ENCODE peak calls at places on chromosomes 12 and 14, in five cellular contexts. N is testis, P is ovary, W is heart left ventricle, G is GM12891. C is an unnamed sample.

GRCh38 chr12:113092478-113093408 is 36.2 kb downstream of the DTX1 start:
- DNase-seq in P (no peak), N (peak; percentile 56), G (peak; percentile 74), W (peak; percentile 54), C (peak; percentile 66)

GRCh38 chr12:104181313-104181712 is 34.3 kb upstream of the TXNRD1 start:
- DNase-seq in P (no peak), W (no peak), N (no peak), G (no peak), C (no peak)

GRCh38 chr14:52355526-52355925 is 41.4 kb downstream of the PTGER2 start:
- DNase-seq in G (no peak), W (no peak), N (no peak), P (no peak), C (no peak)

GRCh38 chr12:131755305-131756113 is 44.6 kb downstream of the SFSWAP start:
- DNase-seq in G (peak; percentile 49), N (no peak), W (no peak), P (no peak), C (no peak)

GRCh38 chr14:74611672-74612345 is at the start of gene LTBP2:
- DNase-seq in G (no peak), N (peak; percentile 46), W (no peak), P (no peak), C (peak; percentile 61)

GRCh38 chr14:87883750-87884149 is 109.2 kb downstream of the GALC start:
- DNase-seq in P (no peak), N (no peak), W (no peak), G (no peak), C (no peak)

GRCh38 chr12:70756791-70757190 is 119.6 kb upstream of the PTPRB start:
- DNase-seq in W (no peak), P (no peak), N (no peak), G (no peak), C (no peak)

GRCh38 chr12:78641837-78642423 is 222.6 kb upstream of the SYT1 start:
- DNase-seq in W (no peak), P (no peak), N (no peak), G (no peak), C (no peak)

GRCh38 chr12:6182279-6182898 is 17.8 kb upstream of the CD9 start:
- DNase-seq in W (peak; percentile 74), N (peak; percentile 62), P (peak; percentile 58), G (no peak), C (peak; percentile 68)

GRCh38 chr14:63200767-63201166 is 3.5 kb upstream of the RHOJ start:
- DNase-seq in W (no peak), P (no peak), G (no peak), N (no peak), C (no peak)

GRCh38 chr14:33463731-33464130 is 487.1 kb downstream of the EGLN3 start:
- DNase-seq in N (no peak), G (no peak), W (no peak), P (no peak), C (no peak)

GRCh38 chr12:125683748-125684381 is 618.6 kb downstream of the AACS start:
- DNase-seq in P (no peak), G (peak; percentile 42), W (no peak), N (peak; percentile 82), C (no peak)

GRCh38 chr12:60333461-60333860 is 737.6 kb downstream of the SLC16A7 start:
- DNase-seq in G (no peak), P (no peak), N (no peak), W (no peak), C (no peak)

GRCh38 chr12:130026608-130027176 is 122.9 kb upstream of the TMEM132D start:
- DNase-seq in G (peak; percentile 43), W (no peak), P (no peak), N (peak; percentile 61), C (peak; percentile 63)

GRCh38 chr12:41645624-41646023 is 457.5 kb downstream of the PDZRN4 start:
- DNase-seq in W (no peak), N (no peak), P (no peak), G (no peak), C (no peak)

GRCh38 chr12:5561057-5561456 is 129.1 kb downstream of the NTF3 start:
- DNase-seq in P (no peak), W (no peak), G (no peak), N (no peak), C (no peak)

GRCh38 chr14:78840898-78841297 is 670.7 kb downstream of the NRXN3 start:
- DNase-seq in G (no peak), P (no peak), N (no peak), W (no peak), C (no peak)

GRCh38 chr12:116358850-116359761 is 81.6 kb upstream of the MED13L start:
- DNase-seq in N (peak; percentile 96), W (peak; percentile 91), G (peak; percentile 46), P (peak; percentile 95), C (peak; percentile 96)

GRCh38 chr12:131210506-131211278 is 257.0 kb downstream of the ADGRD1 start:
- DNase-seq in G (no peak), N (no peak), P (no peak), W (no peak), C (peak; percentile 23)

GRCh38 chr12:12070674-12071661 is at the start of gene BCL2L14:
- DNase-seq in N (no peak), W (no peak), G (no peak), P (no peak), C (no peak)

GRCh38 chr14:68271996-68272395 is 452.4 kb downstream of the RAD51B start:
- DNase-seq in N (no peak), G (no peak), W (peak; percentile 35), P (no peak), C (no peak)

GRCh38 chr14:41549821-41550597 is 56.7 kb upstream of the LRFN5 start:
- DNase-seq in P (no peak), N (no peak), W (no peak), G (no peak), C (no peak)

GRCh38 chr12:69661386-69661785 is 37.7 kb downstream of the BEST3 start:
- DNase-seq in N (no peak), W (no peak), G (no peak), P (no peak), C (no peak)

GRCh38 chr12:43766291-43766690 is 7.5 kb downstream of the IRAK4 start:
- DNase-seq in N (no peak), W (no peak), G (no peak), P (no peak), C (no peak)

GRCh38 chr14:52950898-52951729 is at the start of gene FERMT2:
- DNase-seq in W (peak; percentile 93), G (peak; percentile 56), N (peak; percentile 90), P (peak; percentile 91), C (peak; percentile 29)

GRCh38 chr12:15629108-15629507 is 160.1 kb downstream of the EPS8 start:
- DNase-seq in N (peak; percentile 87), G (no peak), W (peak; percentile 74), P (peak; percentile 82), C (no peak)

GRCh38 chr14:93231129-93231979 is 24.3 kb downstream of the UBR7 start:
- DNase-seq in N (peak; percentile 30), G (no peak), P (peak; percentile 33), W (peak; percentile 50), C (no peak)

GRCh38 chr14:67577181-67577580 is 22.9 kb downstream of the PIGH start:
- DNase-seq in G (no peak), N (no peak), P (no peak), W (no peak), C (no peak)

GRCh38 chr12:52027085-52027843 is 20.5 kb downstream of the TAMALIN start:
- DNase-seq in N (no peak), W (peak; percentile 86), G (no peak), P (no peak), C (no peak)
- TF ChIP-seq POLR2A in N (no peak), W (no peak), G (no peak), P (no peak), C (no peak)

GRCh38 chr12:49623142-49623899 is at the start of gene PRPF40B:
- DNase-seq in P (peak; percentile 89), W (peak; percentile 93), G (peak; percentile 96), N (peak; percentile 91), C (peak; percentile 85)
- TF ChIP-seq POLR2A in P (peak; percentile 70), W (peak; percentile 63), G (peak; percentile 90), N (peak; percentile 46), C (peak; percentile 86)

GRCh38 chr12:56193025-56193578 is 3.8 kb upstream of the SMARCC2 start:
- DNase-seq in W (peak; percentile 71), P (peak; percentile 84), N (peak; percentile 91), G (peak; percentile 47), C (no peak)
- TF ChIP-seq POLR2A in W (no peak), P (no peak), N (no peak), G (peak; percentile 46), C (no peak)

GRCh38 chr14:103880986-103881926 is 33.9 kb upstream of the PPP1R13B start:
- DNase-seq in W (peak; percentile 82), N (peak; percentile 45), P (peak; percentile 41), G (no peak), C (no peak)
- TF ChIP-seq POLR2A in W (no peak), N (no peak), P (no peak), G (no peak), C (no peak)

DNA sequence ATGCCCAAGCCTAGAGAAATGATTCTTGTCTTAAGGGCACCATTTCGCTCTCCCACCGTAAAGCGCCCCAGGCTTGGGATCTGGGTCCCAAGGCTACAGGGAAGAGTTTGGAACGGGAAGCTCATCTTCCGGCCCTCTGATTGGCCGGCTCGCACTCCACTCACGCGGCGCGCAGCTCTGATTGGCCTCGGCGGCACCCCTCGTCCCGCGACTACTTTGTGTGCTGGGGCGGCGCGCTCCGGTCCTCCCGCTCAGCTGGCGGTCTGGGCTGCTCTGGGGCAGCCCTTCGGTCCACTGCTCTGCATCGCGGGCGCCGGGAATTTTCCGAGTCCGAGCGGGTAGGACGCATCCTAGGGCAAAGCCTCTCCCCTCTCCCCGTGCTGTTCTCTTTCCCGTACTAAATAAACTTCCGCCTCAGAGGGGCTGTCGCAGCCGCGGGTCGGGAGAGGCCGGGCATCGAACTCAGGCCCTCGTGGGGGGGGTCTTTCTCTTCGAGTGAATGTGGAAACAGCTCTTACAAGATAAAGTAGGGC is 808 bp upstream of the FUT8 start:
- DNase-seq in P (peak; percentile 92), G (peak; percentile 57), N (peak; percentile 97), W (peak; percentile 97), C (peak; percentile 97)
- TF ChIP-seq POLR2A in P (peak; percentile 34), G (peak; percentile 58), N (no peak), W (no peak), C (peak; percentile 90)

GRCh38 chr12:121534495-121535148 is 46.2 kb downstream of the KDM2B start:
- DNase-seq in G (no peak), W (no peak), P (no peak), N (no peak), C (no peak)
- TF ChIP-seq POLR2A in G (peak; percentile 71), W (no peak), P (no peak), N (no peak), C (no peak)

C was measured in Peyer's patch.